ENCODE peak calls at places on chromosomes 5 and 9, in six cellular contexts. V, B, G, W, Z and R are unnamed samples.

GRCh38 chr9:89996717-89997116 is 391.9 kb downstream of the GADD45G start:
- DNase-seq in B (peak), V (no peak), W (no peak), G (peak), Z (no peak), R (peak)

GRCh38 chr5:594241-594860 is 17.8 kb upstream of the CEP72 start:
- DNase-seq in B (peak), W (no peak), Z (no peak), G (no peak), V (no peak), R (no peak)

GRCh38 chr5:78647838-78648358 is 674 bp downstream of the LHFPL2 start:
- DNase-seq in W (peak), G (peak), Z (peak), V (peak), B (peak), R (peak)

GRCh38 chr9:89351584-89351983 is 33.3 kb downstream of the SECISBP2 start:
- DNase-seq in B (no peak), V (no peak), G (no peak), Z (no peak), W (no peak), R (no peak)

GRCh38 chr5:114857951-114858401 is 311.7 kb downstream of the TRIM36 start:
- DNase-seq in W (no peak), G (no peak), B (no peak), Z (no peak), V (peak), R (no peak)

GRCh38 chr9:22041792-22042191 is 32.7 kb upstream of the CDKN2B start:
- DNase-seq in V (no peak), B (peak), G (peak), Z (no peak), W (peak), R (peak)

GRCh38 chr9:83197611-83198010 is 134.7 kb upstream of the RASEF start:
- DNase-seq in G (no peak), Z (no peak), V (no peak), W (no peak), B (no peak), R (no peak)

GRCh38 chr9:79629721-79630120 is 58.0 kb downstream of the TLE4 start:
- DNase-seq in Z (no peak), W (no peak), B (no peak), V (no peak), G (no peak), R (no peak)

GRCh38 chr5:95712347-95712958 is 18.7 kb upstream of the RHOBTB3 start:
- DNase-seq in G (peak), V (peak), W (peak), Z (no peak), B (no peak), R (peak)

GRCh38 chr5:172798422-172799215 is 27.6 kb upstream of the DUSP1 start:
- DNase-seq in Z (peak), V (peak), W (no peak), G (peak), B (no peak), R (no peak)

GRCh38 chr9:16782490-16782889 is 88.0 kb downstream of the BNC2 start:
- DNase-seq in W (no peak), V (no peak), G (no peak), B (no peak), Z (no peak), R (no peak)

GRCh38 chr5:74772359-74772758 is 5.3 kb downstream of the NSA2 start:
- DNase-seq in V (no peak), W (no peak), Z (no peak), G (peak), B (no peak), R (no peak)

GRCh38 chr9:87714819-87715218 is 11.1 kb upstream of the CTSL start:
- DNase-seq in W (no peak), G (peak), V (peak), B (peak), Z (no peak), R (peak)

GRCh38 chr9:131320031-131320685 is 30.6 kb downstream of the PLPP7 start:
- DNase-seq in B (no peak), Z (no peak), W (no peak), V (no peak), G (no peak), R (no peak)

GRCh38 chr9:136039488-136039887 is 55.6 kb downstream of the NACC2 start:
- DNase-seq in Z (no peak), V (no peak), G (no peak), B (no peak), W (no peak), R (no peak)

GRCh38 chr9:20562051-20562450 is 60.2 kb downstream of the MLLT3 start:
- DNase-seq in V (no peak), Z (no peak), W (no peak), B (no peak), G (peak), R (no peak)

GRCh38 chr5:115579747-115580173 is 22.5 kb downstream of the TICAM2 start:
- DNase-seq in V (no peak), W (no peak), B (no peak), G (no peak), Z (no peak), R (no peak)

GRCh38 chr9:1708215-1708614 is 306.9 kb upstream of the SMARCA2 start:
- DNase-seq in Z (no peak), B (no peak), G (no peak), V (no peak), W (no peak), R (no peak)

GRCh38 chr9:88651682-88652633 is 117.0 kb downstream of the NXNL2 start:
- DNase-seq in Z (peak), B (peak), G (peak), V (no peak), W (peak), R (no peak)

DNA sequence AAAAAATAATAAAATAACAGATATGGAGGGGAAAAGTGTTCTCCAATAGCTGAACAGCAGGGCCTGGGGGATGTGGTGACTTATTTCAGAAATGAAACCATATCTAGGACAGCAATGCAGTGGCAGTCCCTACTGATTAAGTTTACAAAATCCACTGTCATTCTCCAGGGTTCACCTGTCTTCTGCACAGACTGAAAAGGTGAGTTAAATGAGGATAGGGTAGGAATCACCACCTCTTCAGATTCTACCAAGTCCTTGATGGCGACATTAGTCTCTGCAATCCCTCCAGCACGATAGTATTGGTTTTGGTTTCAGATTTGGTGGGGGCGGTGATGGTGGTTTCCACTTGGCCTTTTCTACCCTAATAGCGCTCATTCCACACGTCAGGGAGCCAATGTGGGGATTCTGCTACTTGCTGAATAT is 32.3 kb upstream of the NPM1 start:
- DNase-seq in W (no peak), V (no peak), B (no peak), Z (no peak), G (no peak), R (no peak)
- H3K27ac ChIP-seq in W (no peak), V (no peak), B (no peak), Z (no peak), G (no peak), R (no peak)

GRCh38 chr5:10635861-10636350 is 72.0 kb downstream of the ANKRD33B start:
- DNase-seq in Z (no peak), G (no peak), W (no peak), V (peak), B (no peak), R (no peak)
- H3K4me3 ChIP-seq in Z (no peak), G (no peak), W (no peak), V (no peak), B (no peak), R (no peak)

GRCh38 chr5:42496397-42497156 is 73.3 kb downstream of the GHR start:
- DNase-seq in V (no peak), G (no peak), Z (no peak), B (no peak), W (no peak), R (no peak)

GRCh38 chr5:42499016-42499415 is 75.8 kb downstream of the GHR start:
- DNase-seq in G (no peak), W (no peak), Z (no peak), V (no peak), B (no peak), R (no peak)

GRCh38 chr5:42500003-42500599 is 76.9 kb downstream of the GHR start:
- DNase-seq in G (no peak), Z (no peak), V (no peak), B (no peak), W (no peak), R (no peak)

GRCh38 chr5:42495908-42496307 is 72.7 kb downstream of the GHR start:
- DNase-seq in V (no peak), Z (no peak), B (no peak), G (peak), W (no peak), R (no peak)

GRCh38 chr5:42498000-42498399 is 74.8 kb downstream of the GHR start:
- DNase-seq in B (no peak), G (no peak), V (no peak), Z (no peak), W (no peak), R (no peak)
- H3K27ac ChIP-seq in B (no peak), G (no peak), V (no peak), Z (no peak), W (no peak), R (no peak)

GRCh38 chr5:138466900-138467710 is 1.8 kb downstream of the EGR1 start:
- DNase-seq in B (peak), W (no peak), Z (no peak), V (no peak), G (peak), R (no peak)

GRCh38 chr5:138468133-138468965 is 3.1 kb downstream of the EGR1 start:
- DNase-seq in W (no peak), G (peak), B (no peak), Z (no peak), V (no peak), R (no peak)

GRCh38 chr5:138468966-138469539 is 3.8 kb downstream of the EGR1 start:
- DNase-seq in W (no peak), G (no peak), B (peak), V (no peak), Z (no peak), R (no peak)

GRCh38 chr5:138466058-138466899 is 1.0 kb downstream of the EGR1 start:
- DNase-seq in B (peak), Z (no peak), W (no peak), G (peak), V (no peak), R (peak)

GRCh38 chr5:138467711-138468132 is 2.4 kb downstream of the EGR1 start:
- DNase-seq in V (no peak), Z (no peak), B (peak), W (no peak), G (no peak), R (no peak)
- H3K4me3 ChIP-seq in V (no peak), Z (no peak), B (peak), W (no peak), G (peak), R (no peak)